ENCODE peak calls at places on chromosomes 5 and 9, in eight cellular contexts. M is fibroblast of lung; P is SW480; G is epithelial cell of esophagus; X is HTR-8/SVneo; U is stimulated activated CD4-positive, alpha-beta T cell treated with anti-CD3 and anti-CD28 coated beads, Interleukin-1b, Interleukin-23, amount 100 ng/mL, for 24 hours; Y is DMS53; D is HL-60. O is an unnamed sample.

GRCh38 chr5:130151239-130151638 is 247.0 kb downstream of the CHSY3 start:
- DNase-seq in M (no peak), P (no peak), G (peak), X (no peak), U (no peak), Y (no peak), D (no peak), O (no peak)

GRCh38 chr5:167319243-167319642 is 972.2 kb upstream of the WWC1 start:
- DNase-seq in M (no peak), P (no peak), G (no peak), X (no peak), U (no peak), Y (no peak), D (no peak), O (no peak)

GRCh38 chr5:663436-664342 is 29.5 kb downstream of the TPPP start:
- DNase-seq in M (no peak), P (no peak), G (no peak), X (no peak), U (no peak), Y (no peak), D (no peak), O (peak)

GRCh38 chr9:77648458-77649108 is 461 bp upstream of the GNA14 start:
- DNase-seq in M (peak), P (peak), G (peak), X (no peak), U (no peak), Y (peak), D (no peak), O (no peak)

GRCh38 chr5:36948041-36948440 is 71.5 kb downstream of the NIPBL start:
- DNase-seq in M (peak), P (no peak), G (peak), X (peak), U (no peak), Y (no peak), D (no peak), O (no peak)

GRCh38 chr9:132750668-132751067 is 80.4 kb downstream of the GTF3C4 start:
- DNase-seq in M (no peak), P (no peak), G (no peak), X (no peak), U (no peak), Y (no peak), D (no peak), O (no peak)

GRCh38 chr5:165370233-165370632 is 1864.8 kb downstream of the MAT2B start:
- DNase-seq in M (no peak), P (no peak), G (no peak), X (no peak), U (no peak), Y (no peak), D (no peak), O (no peak)

GRCh38 chr5:37847978-37848425 is 8.2 kb upstream of the GDNF start:
- DNase-seq in M (peak), P (no peak), G (peak), X (peak), U (no peak), Y (peak), D (no peak), O (peak)

GRCh38 chr9:88993871-88994819 is 2.9 kb downstream of the S1PR3 start:
- DNase-seq in M (no peak), P (no peak), G (no peak), X (no peak), U (no peak), Y (no peak), D (no peak), O (no peak)

GRCh38 chr9:136728548-136729123 is 14.1 kb downstream of the LCN10 start:
- DNase-seq in M (peak), P (peak), G (no peak), X (no peak), U (no peak), Y (peak), D (peak), O (no peak)

GRCh38 chr9:116099821-116100220 is 53.8 kb upstream of the PAPPA start:
- DNase-seq in M (peak), P (no peak), G (peak), X (no peak), U (no peak), Y (no peak), D (no peak), O (no peak)

GRCh38 chr5:174917976-174918554 is 193.7 kb downstream of the MSX2 start:
- DNase-seq in M (no peak), P (no peak), G (no peak), X (no peak), U (no peak), Y (no peak), D (no peak), O (no peak)

GRCh38 chr9:37784291-37784639 is 599 bp downstream of the EXOSC3 start:
- DNase-seq in M (no peak), P (no peak), G (no peak), X (no peak), U (no peak), Y (peak), D (no peak), O (no peak)

GRCh38 chr9:117737721-117738226 is 33.6 kb downstream of the TLR4 start:
- DNase-seq in M (no peak), P (no peak), G (no peak), X (no peak), U (no peak), Y (no peak), D (no peak), O (no peak)

GRCh38 chr5:126335871-126336270 is 87.3 kb upstream of the GRAMD2B start:
- DNase-seq in M (peak), P (no peak), G (no peak), X (no peak), U (no peak), Y (no peak), D (no peak), O (no peak)

GRCh38 chr9:27247756-27248155 is 49.2 kb downstream of the EQTN start:
- DNase-seq in M (peak), P (peak), G (peak), X (peak), U (no peak), Y (peak), D (no peak), O (peak)

GRCh38 chr9:125240649-125240999 is 519 bp downstream of the HSPA5 start:
- DNase-seq in M (peak), P (peak), G (peak), X (no peak), U (peak), Y (peak), D (no peak), O (no peak)

GRCh38 chr9:7671847-7672246 is 127.7 kb downstream of the DMAC1 start:
- DNase-seq in M (no peak), P (no peak), G (peak), X (no peak), U (no peak), Y (no peak), D (no peak), O (no peak)

GRCh38 chr9:7140401-7140800 is 382.6 kb downstream of the KDM4C start:
- DNase-seq in M (no peak), P (no peak), G (no peak), X (no peak), U (no peak), Y (no peak), D (no peak), O (no peak)

GRCh38 chr9:129816501-129817435 is 7.2 kb downstream of the TOR1A start:
- DNase-seq in M (no peak), P (no peak), G (no peak), X (no peak), U (no peak), Y (no peak), D (peak), O (no peak)

GRCh38 chr5:138330813-138331448 is 673 bp downstream of the CDC25C start:
- DNase-seq in M (no peak), P (peak), G (peak), X (peak), U (no peak), Y (peak), D (no peak), O (no peak)

GRCh38 chr5:80953587-80953986 is 6.6 kb upstream of the RASGRF2 start:
- DNase-seq in M (no peak), P (no peak), G (no peak), X (no peak), U (no peak), Y (no peak), D (no peak), O (no peak)

GRCh38 chr5:56699588-56699987 is 115.8 kb upstream of the MAP3K1 start:
- DNase-seq in M (no peak), P (no peak), G (no peak), X (no peak), U (no peak), Y (no peak), D (no peak), O (no peak)

GRCh38 chr5:172188893-172189692 is 1.1 kb upstream of the STK10 start:
- DNase-seq in M (peak), P (no peak), G (no peak), X (no peak), U (no peak), Y (no peak), D (no peak), O (no peak)

GRCh38 chr5:3167473-3167872 is 416.0 kb upstream of the IRX2 start:
- DNase-seq in M (no peak), P (no peak), G (no peak), X (no peak), U (no peak), Y (no peak), D (no peak), O (no peak)

GRCh38 chr5:1182360-1182632 is 19.1 kb upstream of the SLC6A19 start:
- DNase-seq in M (no peak), P (no peak), G (no peak), X (no peak), U (no peak), Y (no peak), D (no peak), O (no peak)

GRCh38 chr9:114448706-114449105 is 56.6 kb downstream of the WHRN start:
- DNase-seq in M (peak), P (peak), G (no peak), X (no peak), U (no peak), Y (no peak), D (peak), O (no peak)

GRCh38 chr5:141654298-141654697 is 3.1 kb upstream of the FCHSD1 start:
- DNase-seq in M (peak), P (no peak), G (peak), X (no peak), U (no peak), Y (no peak), D (no peak), O (peak)

GRCh38 chr5:143207563-143208364 is 195.7 kb downstream of the NR3C1 start:
- DNase-seq in M (no peak), P (no peak), G (no peak), X (no peak), U (no peak), Y (no peak), D (no peak), O (no peak)

GRCh38 chr9:116087751-116088194 is 65.8 kb upstream of the PAPPA start:
- DNase-seq in M (peak), P (no peak), G (peak), X (peak), U (no peak), Y (peak), D (no peak), O (peak)

GRCh38 chr5:1343315-1343751 is 1.6 kb downstream of the CLPTM1L start:
- DNase-seq in M (no peak), P (no peak), G (no peak), X (no peak), U (no peak), Y (no peak), D (no peak), O (no peak)

GRCh38 chr9:87140605-87141109 is 193.4 kb upstream of the GAS1 start:
- DNase-seq in M (no peak), P (no peak), G (peak), X (no peak), U (no peak), Y (no peak), D (no peak), O (no peak)

GRCh38 chr5:137395011-137395755 is 103.9 kb downstream of the SPOCK1 start:
- DNase-seq in M (peak), P (no peak), G (peak), X (peak), U (no peak), Y (peak), D (no peak), O (no peak)

GRCh38 chr5:150317048-150318003 is 14.6 kb upstream of the ARSI start:
- DNase-seq in M (peak), P (peak), G (peak), X (peak), U (no peak), Y (peak), D (no peak), O (peak)

GRCh38 chr5:40603378-40603777 is 76.3 kb upstream of the PTGER4 start:
- DNase-seq in M (peak), P (no peak), G (peak), X (no peak), U (no peak), Y (no peak), D (no peak), O (no peak)

O was measured in LoVo.